ENCODE peak calls at places on chromosomes 12 and 14, in six cellular contexts. One of them, this sample, is unnamed.

GRCh38 chr14:25032092-25032784 is 17.7 kb downstream of the STXBP6 start:
- DNase-seq in hypothalamus: no peak
- DNase-seq in AG04450: no peak
- DNase-seq in AG08395: no peak
- DNase-seq in left colon: no peak
- DNase-seq in kidney epithelial cell: no peak
- DNase-seq in this sample: no peak

GRCh38 chr14:94001501-94002396 is 4.6 kb downstream of the CCDC197 start:
- DNase-seq in left colon: peak; percentile 46
- DNase-seq in AG04450: peak; percentile 41
- DNase-seq in hypothalamus: peak; percentile 36
- DNase-seq in AG08395: peak; percentile 85
- DNase-seq in kidney epithelial cell: no peak
- DNase-seq in this sample: peak; percentile 87

GRCh38 chr14:60721331-60722162 is 2.6 kb downstream of the SIX4 start:
- DNase-seq in kidney epithelial cell: no peak
- DNase-seq in AG04450: no peak
- DNase-seq in AG08395: peak; percentile 29
- DNase-seq in hypothalamus: no peak
- DNase-seq in left colon: peak; percentile 23
- DNase-seq in this sample: peak; percentile 77

GRCh38 chr12:12072064-12072760 is 1.5 kb downstream of the BCL2L14 start:
- DNase-seq in kidney epithelial cell: no peak
- DNase-seq in hypothalamus: no peak
- DNase-seq in AG08395: no peak
- DNase-seq in left colon: peak; percentile 76
- DNase-seq in AG04450: no peak
- DNase-seq in this sample: no peak

GRCh38 chr12:46133751-46134150 is 135.1 kb downstream of the SLC38A1 start:
- DNase-seq in hypothalamus: no peak
- DNase-seq in left colon: no peak
- DNase-seq in AG04450: no peak
- DNase-seq in AG08395: no peak
- DNase-seq in kidney epithelial cell: no peak
- DNase-seq in this sample: no peak

GRCh38 chr12:3744216-3744883 is 8.6 kb downstream of the CRACR2A start:
- DNase-seq in kidney epithelial cell: no peak
- DNase-seq in AG08395: no peak
- DNase-seq in left colon: no peak
- DNase-seq in hypothalamus: no peak
- DNase-seq in AG04450: no peak
- DNase-seq in this sample: no peak

GRCh38 chr12:6961278-6961694 is 9.2 kb downstream of the PHB2 start:
- DNase-seq in kidney epithelial cell: no peak
- DNase-seq in hypothalamus: no peak
- DNase-seq in AG08395: peak; percentile 68
- DNase-seq in AG04450: no peak
- DNase-seq in left colon: peak; percentile 85
- DNase-seq in this sample: no peak

GRCh38 chr14:35229495-35230089 is 62.6 kb upstream of the PSMA6 start:
- DNase-seq in hypothalamus: no peak
- DNase-seq in kidney epithelial cell: no peak
- DNase-seq in AG04450: no peak
- DNase-seq in AG08395: no peak
- DNase-seq in left colon: no peak
- DNase-seq in this sample: no peak

GRCh38 chr14:52464175-52464574 is 88.1 kb downstream of the TXNDC16 start:
- DNase-seq in kidney epithelial cell: no peak
- DNase-seq in AG04450: no peak
- DNase-seq in left colon: no peak
- DNase-seq in hypothalamus: no peak
- DNase-seq in AG08395: no peak
- DNase-seq in this sample: no peak

GRCh38 chr14:104770851-104771272 is 17.9 kb downstream of the SIVA1 start:
- DNase-seq in AG08395: peak; percentile 21
- DNase-seq in kidney epithelial cell: no peak
- DNase-seq in AG04450: no peak
- DNase-seq in hypothalamus: no peak
- DNase-seq in left colon: no peak
- DNase-seq in this sample: peak; percentile 36

GRCh38 chr12:32944195-32944594 is 47.6 kb upstream of the PKP2 start:
- DNase-seq in left colon: no peak
- DNase-seq in hypothalamus: no peak
- DNase-seq in AG04450: no peak
- DNase-seq in AG08395: no peak
- DNase-seq in kidney epithelial cell: no peak
- DNase-seq in this sample: no peak

GRCh38 chr12:122137229-122137628 is 36.8 kb downstream of the IL31 start:
- DNase-seq in left colon: no peak
- DNase-seq in hypothalamus: no peak
- DNase-seq in AG08395: no peak
- DNase-seq in kidney epithelial cell: no peak
- DNase-seq in AG04450: no peak
- DNase-seq in this sample: no peak

GRCh38 chr12:54270345-54270744 is 9.6 kb downstream of the CBX5 start:
- DNase-seq in left colon: no peak
- DNase-seq in kidney epithelial cell: no peak
- DNase-seq in AG08395: no peak
- DNase-seq in AG04450: no peak
- DNase-seq in hypothalamus: no peak
- DNase-seq in this sample: no peak

GRCh38 chr12:71014180-71014785 is 93.7 kb upstream of the PTPRR start:
- DNase-seq in AG04450: no peak
- DNase-seq in hypothalamus: no peak
- DNase-seq in left colon: no peak
- DNase-seq in AG08395: peak; percentile 37
- DNase-seq in kidney epithelial cell: no peak
- DNase-seq in this sample: peak; percentile 40

GRCh38 chr12:109875572-109876131 is 4.7 kb downstream of the GLTP start:
- DNase-seq in left colon: peak; percentile 81
- DNase-seq in hypothalamus: no peak
- DNase-seq in AG04450: no peak
- DNase-seq in kidney epithelial cell: no peak
- DNase-seq in AG08395: no peak
- DNase-seq in this sample: no peak

GRCh38 chr12:51886021-51886710 is 1.7 kb upstream of the ANKRD33 start:
- DNase-seq in AG04450: peak; percentile 81
- DNase-seq in left colon: peak; percentile 77
- DNase-seq in kidney epithelial cell: peak; percentile 78
- DNase-seq in AG08395: peak; percentile 98
- DNase-seq in hypothalamus: no peak
- DNase-seq in this sample: peak; percentile 94

GRCh38 chr14:79100578-79100977 is 930.4 kb downstream of the NRXN3 start:
- DNase-seq in left colon: no peak
- DNase-seq in AG04450: no peak
- DNase-seq in AG08395: no peak
- DNase-seq in kidney epithelial cell: no peak
- DNase-seq in hypothalamus: no peak
- DNase-seq in this sample: no peak

GRCh38 chr12:132397152-132397933 is 68.0 kb upstream of the GALNT9 start:
- DNase-seq in left colon: no peak
- DNase-seq in AG04450: no peak
- DNase-seq in hypothalamus: no peak
- DNase-seq in AG08395: no peak
- DNase-seq in kidney epithelial cell: no peak
- DNase-seq in this sample: no peak

GRCh38 chr12:65585648-65586420 is 238.4 kb upstream of the HMGA2 start:
- DNase-seq in hypothalamus: no peak
- DNase-seq in left colon: no peak
- DNase-seq in kidney epithelial cell: no peak
- DNase-seq in AG04450: no peak
- DNase-seq in AG08395: no peak
- DNase-seq in this sample: no peak

GRCh38 chr12:62865860-62866407 is 69.0 kb downstream of the PPM1H start:
- DNase-seq in left colon: no peak
- DNase-seq in hypothalamus: no peak
- DNase-seq in AG08395: no peak
- DNase-seq in AG04450: no peak
- DNase-seq in kidney epithelial cell: no peak
- DNase-seq in this sample: peak; percentile 16

GRCh38 chr12:18296201-18296908 is 35.0 kb downstream of the PIK3C2G start:
- DNase-seq in hypothalamus: no peak
- DNase-seq in AG08395: no peak
- DNase-seq in AG04450: no peak
- DNase-seq in left colon: no peak
- DNase-seq in kidney epithelial cell: no peak
- DNase-seq in this sample: peak; percentile 31